ENCODE peak calls at places on chromosomes 12 and 14, in ten cellular contexts. I is GM06990; C is T47D; W is stimulated activated CD4-positive, alpha-beta T cell treated with anti-CD3 and anti-CD28 coated beads, Interleukin-1b, Interleukin-23, amount 100 ng/mL, for 4 hours; V is activated CD8-positive, alpha-beta memory T cell treated with anti-CD3 and anti-CD28 coated beads, Interleukin-2, amount 50 U/mL, for 4 hours; R is iris pigment epithelial cell; B is iPS-NIHi11; O is mesothelial cell of epicardium; Z is AG09319; F is hypothalamus. S is an unnamed sample.

GRCh38 chr14:72774894-72775620 is 118.8 kb downstream of the DPF3 start:
- DNase-seq in I (no peak), C (no peak), W (no peak), V (no peak), R (no peak), B (no peak), O (no peak), Z (no peak), F (no peak), S (no peak)

GRCh38 chr12:115999582-115999981 is 277.9 kb downstream of the MED13L start:
- DNase-seq in I (no peak), C (no peak), W (no peak), V (no peak), R (no peak), B (no peak), O (no peak), Z (no peak), F (no peak), S (no peak)

GRCh38 chr12:120259418-120260202 is 5.9 kb downstream of the PXN start:
- DNase-seq in I (no peak), C (no peak), W (no peak), V (no peak), R (peak), B (no peak), O (no peak), Z (no peak), F (no peak), S (no peak)

GRCh38 chr14:67705211-67705610 is 3.5 kb downstream of the RDH12 start:
- DNase-seq in I (no peak), C (no peak), W (no peak), V (no peak), R (no peak), B (no peak), O (no peak), Z (no peak), F (no peak), S (no peak)

GRCh38 chr14:22556990-22557623 is 31.9 kb downstream of the DAD1 start:
- DNase-seq in I (peak), C (peak), W (peak), V (peak), R (peak), B (peak), O (peak), Z (peak), F (peak), S (peak)

GRCh38 chr14:90759370-90760054 is 56.7 kb downstream of the TTC7B start:
- DNase-seq in I (no peak), C (no peak), W (no peak), V (no peak), R (no peak), B (no peak), O (no peak), Z (no peak), F (no peak), S (no peak)

GRCh38 chr12:113201187-113202177 is 16.0 kb downstream of the RITA1 start:
- DNase-seq in I (no peak), C (no peak), W (no peak), V (no peak), R (no peak), B (no peak), O (no peak), Z (no peak), F (no peak), S (no peak)

GRCh38 chr12:106739815-106740552 is 34.5 kb upstream of the RIC8B start:
- DNase-seq in I (no peak), C (no peak), W (no peak), V (no peak), R (peak), B (no peak), O (no peak), Z (no peak), F (no peak), S (no peak)

GRCh38 chr12:31578632-31579031 is 12.3 kb downstream of the DENND5B start:
- DNase-seq in I (no peak), C (no peak), W (no peak), V (no peak), R (no peak), B (no peak), O (no peak), Z (no peak), F (no peak), S (no peak)

GRCh38 chr12:9673404-9674225 is 4.1 kb downstream of the CLEC2D start:
- DNase-seq in I (peak), C (no peak), W (no peak), V (peak), R (peak), B (peak), O (no peak), Z (peak), F (peak), S (peak)

GRCh38 chr12:116152268-116152667 is 125.2 kb downstream of the MED13L start:
- DNase-seq in I (no peak), C (no peak), W (no peak), V (no peak), R (peak), B (no peak), O (no peak), Z (peak), F (no peak), S (no peak)

GRCh38 chr12:94305293-94305957 is 154.2 kb downstream of the CEP83 start:
- DNase-seq in I (peak), C (peak), W (peak), V (no peak), R (peak), B (no peak), O (no peak), Z (no peak), F (no peak), S (peak)

GRCh38 chr14:98940693-98941437 is 331.1 kb downstream of the BCL11B start:
- DNase-seq in I (no peak), C (no peak), W (no peak), V (no peak), R (no peak), B (no peak), O (no peak), Z (no peak), F (no peak), S (no peak)

GRCh38 chr12:70609739-70610491 is 27.3 kb downstream of the PTPRB start:
- DNase-seq in I (peak), C (peak), W (no peak), V (no peak), R (peak), B (peak), O (peak), Z (no peak), F (no peak), S (no peak)

GRCh38 chr12:54246011-54246641 is 33.8 kb downstream of the CBX5 start:
- DNase-seq in I (no peak), C (no peak), W (no peak), V (no peak), R (no peak), B (no peak), O (no peak), Z (no peak), F (no peak), S (no peak)

GRCh38 chr12:52975204-52975603 is 26.3 kb downstream of the KRT18 start:
- DNase-seq in I (no peak), C (peak), W (no peak), V (no peak), R (peak), B (no peak), O (no peak), Z (no peak), F (no peak), S (no peak)

GRCh38 chr12:63068857-63069442 is 82.1 kb downstream of the AVPR1A start:
- DNase-seq in I (no peak), C (peak), W (no peak), V (no peak), R (peak), B (peak), O (no peak), Z (peak), F (no peak), S (peak)

GRCh38 chr12:13362260-13362841 is 165.8 kb downstream of the EMP1 start:
- DNase-seq in I (no peak), C (peak), W (no peak), V (no peak), R (peak), B (peak), O (peak), Z (no peak), F (peak), S (peak)

GRCh38 chr12:104793280-104793679 is 164.8 kb downstream of the SLC41A2 start:
- DNase-seq in I (no peak), C (peak), W (no peak), V (no peak), R (peak), B (no peak), O (no peak), Z (peak), F (no peak), S (peak)

GRCh38 chr12:108638141-108638823 is 4.6 kb upstream of the SELPLG start:
- DNase-seq in I (no peak), C (no peak), W (no peak), V (no peak), R (no peak), B (peak), O (no peak), Z (no peak), F (peak), S (no peak)

GRCh38 chr12:131747771-131748170 is 36.9 kb downstream of the SFSWAP start:
- DNase-seq in I (no peak), C (no peak), W (no peak), V (no peak), R (no peak), B (no peak), O (no peak), Z (no peak), F (no peak), S (no peak)

GRCh38 chr12:47773062-47773857 is at the start of gene SLC48A1:
- DNase-seq in I (peak), C (peak), W (peak), V (peak), R (peak), B (peak), O (peak), Z (no peak), F (peak), S (no peak)

GRCh38 chr14:88030079-88030478 is 25.1 kb downstream of the GPR65 start:
- DNase-seq in I (no peak), C (no peak), W (no peak), V (no peak), R (no peak), B (no peak), O (no peak), Z (no peak), F (no peak), S (no peak)

GRCh38 chr14:99819514-99819913 is 26.3 kb downstream of the EML1 start:
- DNase-seq in I (no peak), C (no peak), W (no peak), V (no peak), R (no peak), B (peak), O (no peak), Z (no peak), F (no peak), S (no peak)

GRCh38 chr12:15787801-15788200 is 1.4 kb downstream of the EPS8 start:
- DNase-seq in I (no peak), C (no peak), W (no peak), V (no peak), R (no peak), B (no peak), O (no peak), Z (no peak), F (no peak), S (no peak)

GRCh38 chr14:103593577-103593976 is 30.8 kb downstream of the COA8 start:
- DNase-seq in I (peak), C (no peak), W (no peak), V (no peak), R (no peak), B (no peak), O (no peak), Z (no peak), F (no peak), S (no peak)

GRCh38 chr14:88026890-88027289 is 22.0 kb downstream of the GPR65 start:
- DNase-seq in I (no peak), C (no peak), W (no peak), V (no peak), R (no peak), B (no peak), O (no peak), Z (no peak), F (no peak), S (no peak)

GRCh38 chr14:100219126-100219785 is 19.7 kb upstream of the YY1 start:
- DNase-seq in I (no peak), C (no peak), W (no peak), V (no peak), R (peak), B (no peak), O (no peak), Z (no peak), F (no peak), S (no peak)